ENCODE peak calls at places on chromosomes 4 and X, in four cellular contexts. T is upper lobe of left lung, Y is fibroblast of lung, W is fibroblast of pulmonary artery. A is an unnamed sample.

GRCh38 chr4:3498407-3498806 is 33.8 kb downstream of the LRPAP1 start:
- DNase-seq in T (no peak), Y (no peak), W (no peak), A (no peak)

GRCh38 chrX:9867214-9867613 is 81.0 kb downstream of the SHROOM2 start:
- DNase-seq in T (no peak), Y (no peak), W (no peak), A (no peak)

GRCh38 chr4:48269861-48270515 is 350 bp upstream of the TEC start:
- DNase-seq in T (peak), Y (peak), W (peak), A (peak)

GRCh38 chr4:156312261-156312847 is 358.7 kb upstream of the CTSO start:
- DNase-seq in T (no peak), Y (peak), W (peak), A (peak)

GRCh38 chr4:67682266-67682665 is 18.7 kb downstream of the UBA6 start:
- DNase-seq in T (no peak), Y (no peak), W (no peak), A (no peak)

GRCh38 chr4:88846232-88846790 is 148.7 kb upstream of the NAP1L5 start:
- DNase-seq in T (no peak), Y (peak), W (peak), A (peak)

GRCh38 chr4:150799207-150799606 is 215.9 kb downstream of the LRBA start:
- DNase-seq in T (no peak), Y (peak), W (no peak), A (no peak)

GRCh38 chrX:13673016-13673415 is 15.9 kb upstream of the RAB9A start:
- DNase-seq in T (no peak), Y (no peak), W (no peak), A (no peak)

GRCh38 chrX:113833096-113833495 is 750.8 kb upstream of the HTR2C start:
- DNase-seq in T (no peak), Y (no peak), W (no peak), A (peak)

GRCh38 chr4:98929341-98930267 is 671 bp upstream of the EIF4E start:
- DNase-seq in T (peak), Y (peak), W (peak), A (peak)

GRCh38 chr4:148017801-148018200 is 285.9 kb downstream of the ARHGAP10 start:
- DNase-seq in T (no peak), Y (no peak), W (peak), A (no peak)

GRCh38 chr4:60216752-60217151 is 983.4 kb upstream of the ADGRL3 start:
- DNase-seq in T (no peak), Y (peak), W (peak), A (peak)

GRCh38 chrX:108464604-108465003 is 25.0 kb downstream of the COL4A5 start:
- DNase-seq in T (no peak), Y (no peak), W (peak), A (no peak)

GRCh38 chr4:174217273-174218126 is 66.0 kb downstream of the FBXO8 start:
- DNase-seq in T (no peak), Y (peak), W (peak), A (peak)

GRCh38 chr4:107622006-107622405 is 98.0 kb downstream of the PAPSS1 start:
- DNase-seq in T (no peak), Y (no peak), W (no peak), A (no peak)

GRCh38 chr4:60794372-60794771 is 405.8 kb upstream of the ADGRL3 start:
- DNase-seq in T (no peak), Y (no peak), W (no peak), A (no peak)

GRCh38 chr4:155570661-155571060 is 96.0 kb upstream of the GUCY1A1 start:
- DNase-seq in T (no peak), Y (no peak), W (no peak), A (no peak)

GRCh38 chrX:71659342-71659741 is 8.0 kb upstream of the LOC101059915 start:
- DNase-seq in T (no peak), Y (no peak), W (no peak), A (no peak)

GRCh38 chrX:67726028-67726427 is 182.2 kb downstream of the AR start:
- DNase-seq in T (no peak), Y (no peak), W (no peak), A (no peak)

GRCh38 chr4:115171220-115171619 is 57.8 kb upstream of the NDST4 start:
- DNase-seq in T (no peak), Y (no peak), W (no peak), A (no peak)

GRCh38 chrX:104108955-104109354 is 3.4 kb upstream of the ZCCHC18 start:
- DNase-seq in T (no peak), Y (no peak), W (no peak), A (no peak)

GRCh38 chr4:65069177-65069576 is 601.1 kb downstream of the EPHA5 start:
- DNase-seq in T (no peak), Y (no peak), W (no peak), A (no peak)

GRCh38 chr4:81754169-81754568 is 282.5 kb upstream of the RASGEF1B start:
- DNase-seq in T (no peak), Y (no peak), W (no peak), A (no peak)

GRCh38 chr4:105246712-105247111 is 100.0 kb downstream of the TET2 start:
- DNase-seq in T (no peak), Y (peak), W (peak), A (peak)

GRCh38 chr4:110514889-110515479 is 39.0 kb downstream of the ENPEP start:
- DNase-seq in T (no peak), Y (peak), W (peak), A (peak)

GRCh38 chr4:7973545-7973981 is 33.9 kb upstream of the AFAP1 start:
- DNase-seq in T (no peak), Y (peak), W (peak), A (peak)

GRCh38 chr4:145773581-145774234 is 93.8 kb downstream of the C4orf51 start:
- DNase-seq in T (no peak), Y (no peak), W (no peak), A (no peak)

GRCh38 chr4:159770969-159771368 is 668.1 kb downstream of the RAPGEF2 start:
- DNase-seq in T (no peak), Y (no peak), W (no peak), A (no peak)
- H3K4me3 ChIP-seq in T (no peak), Y (no peak), W (no peak), A (no peak)

GRCh38 chr4:23720556-23720955 is 169.3 kb downstream of the PPARGC1A start:
- DNase-seq in T (no peak), Y (no peak), W (no peak), A (peak)

GRCh38 chr4:23718435-23718834 is 171.4 kb downstream of the PPARGC1A start:
- DNase-seq in T (no peak), Y (no peak), W (no peak), A (no peak)

GRCh38 chr4:23717528-23718248 is 172.2 kb downstream of the PPARGC1A start:
- DNase-seq in T (no peak), Y (peak), W (peak), A (peak)
- TF ChIP-seq CTCF in T (no peak), Y (peak), W (peak), A (peak)

GRCh38 chrX:97306771-97307470 is 423.2 kb downstream of the RPA4 start:
- DNase-seq in T (no peak), Y (no peak), W (no peak), A (no peak)

GRCh38 chrX:97310373-97310772 is 426.7 kb downstream of the RPA4 start:
- DNase-seq in T (no peak), Y (no peak), W (peak), A (no peak)

GRCh38 chrX:97311066-97311778 is 427.5 kb downstream of the RPA4 start:
- DNase-seq in T (no peak), Y (no peak), W (no peak), A (no peak)

GRCh38 chrX:97308161-97308560 is 424.5 kb downstream of the RPA4 start:
- DNase-seq in T (no peak), Y (peak), W (no peak), A (peak)

DNA sequence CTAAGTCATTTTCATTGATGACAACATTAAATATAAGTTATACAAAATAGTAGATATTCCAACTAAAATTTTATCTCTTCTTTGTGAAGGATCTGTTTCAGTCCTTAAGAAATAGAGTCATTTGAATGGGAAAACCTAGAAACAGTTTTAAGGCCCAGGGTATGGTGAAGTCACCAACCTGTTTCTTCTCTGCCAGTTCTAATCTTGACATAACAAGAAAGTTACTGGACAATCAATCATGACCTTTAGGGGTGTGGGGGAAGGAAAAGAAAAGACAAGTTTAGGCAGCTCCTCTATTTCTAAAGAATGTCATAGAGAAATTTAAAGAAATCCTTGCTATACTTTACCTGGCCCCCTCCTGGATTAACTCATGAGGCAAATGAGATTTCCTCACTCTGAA is 426.0 kb downstream of the RPA4 start:
- DNase-seq in T (no peak), Y (no peak), W (no peak), A (no peak)
- H3K4me3 ChIP-seq in T (no peak), Y (no peak), W (no peak), A (no peak)

GRCh38 chr4:73839715-73840114 is 3.2 kb downstream of the CXCL6 start:
- DNase-seq in T (no peak), Y (no peak), W (no peak), A (no peak)
- TF ChIP-seq CTCF in T (no peak), Y (no peak), W (no peak), A (no peak)

GRCh38 chr4:1293981-1294380 is 4.3 kb downstream of the MAEA start:
- DNase-seq in T (peak), Y (no peak), W (peak), A (no peak)
- H3K4me3 ChIP-seq in T (no peak), Y (no peak), W (no peak), A (no peak)

DNA sequence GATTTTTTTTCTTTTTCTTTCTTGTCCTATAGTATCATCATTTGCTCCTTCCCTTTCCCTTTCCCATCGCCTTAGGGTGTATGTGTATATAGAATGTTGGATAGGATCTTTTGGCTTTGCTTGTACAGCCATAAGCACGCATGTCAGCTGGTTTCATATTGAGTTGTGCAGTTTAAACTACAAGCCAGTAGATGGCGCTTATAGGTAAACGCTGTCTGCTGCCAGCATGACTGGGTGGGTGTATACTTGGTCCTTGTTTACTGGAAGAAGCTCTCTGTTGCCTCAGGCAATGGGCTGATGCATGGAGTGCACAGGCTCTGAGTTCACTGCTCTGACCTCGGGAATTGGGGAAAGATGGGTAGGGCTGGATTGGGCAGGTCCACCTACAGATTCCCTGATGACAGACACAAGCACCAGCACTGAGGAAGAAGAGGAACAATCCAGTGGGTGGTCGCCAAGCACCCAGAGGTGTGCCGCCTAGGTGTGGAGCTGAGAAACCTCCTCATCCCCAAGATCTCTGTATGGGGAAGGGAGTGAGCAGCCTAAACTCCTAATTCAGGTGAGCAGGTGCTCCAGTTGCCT is 831.5 kb downstream of the STIM2 start:
- DNase-seq in T (peak), Y (peak), W (peak), A (peak)
- TF ChIP-seq CTCF in T (no peak), Y (peak), W (peak), A (peak)

GRCh38 chrX:134725103-134725690 is 66.9 kb upstream of the PLAC1 start:
- DNase-seq in T (no peak), Y (no peak), W (no peak), A (no peak)
- H3K4me3 ChIP-seq in T (no peak), Y (no peak), W (no peak), A (no peak)

DNA sequence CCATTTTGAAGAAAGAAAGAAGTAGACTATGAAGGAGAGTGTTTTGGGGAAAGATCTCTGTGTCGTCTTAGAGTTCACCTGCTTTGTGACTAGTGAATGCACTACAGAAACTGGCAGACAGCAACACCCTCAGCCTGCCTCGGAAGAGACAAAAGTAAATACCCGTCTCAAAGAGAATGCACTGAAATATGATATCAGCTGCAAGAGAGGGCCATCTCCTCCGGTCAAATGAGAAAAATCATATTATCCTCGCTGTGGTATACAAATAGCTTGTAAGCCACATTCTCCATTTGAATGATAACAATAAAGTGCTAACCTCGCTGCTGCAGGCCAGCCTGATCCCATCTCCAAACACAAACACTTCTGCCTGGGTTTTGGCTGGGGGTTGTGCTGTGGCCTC is 46.2 kb downstream of the ALPK1 start:
- DNase-seq in T (no peak), Y (no peak), W (no peak), A (no peak)
- TF ChIP-seq CTCF in T (no peak), Y (no peak), W (no peak), A (no peak)

A was measured in fibroblast of mammary gland.